ENCODE peak calls at places on chromosomes 6 and 20, in five cellular contexts. D, S, N, G and K are unnamed samples.

GRCh38 chr6:39892490-39893129 is 41.7 kb downstream of the MOCS1 start:
- DNase-seq in S (no peak), D (peak), N (peak), G (no peak), K (no peak)

GRCh38 chr6:82268301-82268846 is 20.8 kb upstream of the IBTK start:
- DNase-seq in N (no peak), G (no peak), D (no peak), S (no peak), K (no peak)

GRCh38 chr20:58557713-58558335 is 42.6 kb upstream of the APCDD1L start:
- DNase-seq in N (peak), G (no peak), S (no peak), D (no peak), K (no peak)

GRCh38 chr6:84191802-84192201 is 35.6 kb downstream of the CEP162 start:
- DNase-seq in N (no peak), G (no peak), S (no peak), D (no peak), K (no peak)

GRCh38 chr20:41361757-41362747 is 4.6 kb downstream of the EMILIN3 start:
- DNase-seq in S (no peak), G (no peak), N (no peak), D (no peak), K (no peak)

GRCh38 chr6:162005375-162005774 is 722.2 kb downstream of the PRKN start:
- DNase-seq in G (no peak), D (no peak), N (no peak), S (no peak), K (no peak)

GRCh38 chr6:56314683-56315523 is 67.5 kb upstream of the COL21A1 start:
- DNase-seq in G (no peak), N (peak), S (no peak), D (no peak), K (no peak)

GRCh38 chr6:42368156-42368555 is 83.6 kb downstream of the TRERF1 start:
- DNase-seq in S (no peak), G (peak), D (no peak), N (no peak), K (peak)

GRCh38 chr20:51569815-51570741 is 27.6 kb upstream of the NFATC2 start:
- DNase-seq in S (no peak), N (no peak), D (peak), G (no peak), K (no peak)

GRCh38 chr6:149371154-149371553 is 28.9 kb upstream of the SUMO4 start:
- DNase-seq in G (no peak), S (no peak), D (no peak), N (no peak), K (no peak)

GRCh38 chr20:13771853-13772453 is 12.8 kb downstream of the ESF1 start:
- DNase-seq in N (peak), D (no peak), G (no peak), S (no peak), K (no peak)

GRCh38 chr6:119078449-119079287 is at the start of gene FAM184A:
- DNase-seq in S (peak), G (peak), N (peak), D (peak), K (peak)

GRCh38 chr6:12801141-12801540 is 84.6 kb downstream of the PHACTR1 start:
- DNase-seq in N (no peak), S (no peak), G (no peak), D (no peak), K (no peak)

GRCh38 chr20:48609491-48609978 is 218.3 kb downstream of the PREX1 start:
- DNase-seq in S (no peak), D (no peak), G (no peak), N (no peak), K (no peak)

GRCh38 chr20:31472395-31473330 is 2.3 kb downstream of the DEFB124 start:
- DNase-seq in G (no peak), N (no peak), S (no peak), D (no peak), K (no peak)

GRCh38 chr6:63504777-63505384 is 67.4 kb upstream of the LOC128125822 start:
- DNase-seq in D (no peak), S (no peak), N (peak), G (no peak), K (no peak)

GRCh38 chr6:89610149-89610642 is 28.4 kb downstream of the LYRM2 start:
- DNase-seq in G (peak), S (peak), N (no peak), D (peak), K (peak)

GRCh38 chr20:60224914-60225313 is 266.7 kb downstream of the CDH26 start:
- DNase-seq in G (no peak), N (no peak), D (no peak), S (no peak), K (no peak)

GRCh38 chr20:25225642-25226432 is 22.0 kb upstream of the PYGB start:
- DNase-seq in D (no peak), N (no peak), G (no peak), S (no peak), K (no peak)

GRCh38 chr6:135667694-135668455 is 170.3 kb upstream of the AHI1 start:
- DNase-seq in N (no peak), D (peak), S (no peak), G (no peak), K (no peak)

GRCh38 chr20:39067526-39068216 is 105.5 kb downstream of the DHX35 start:
- DNase-seq in S (no peak), G (no peak), N (no peak), D (no peak), K (no peak)